ENCODE peak calls at places on chromosomes 1 and 21, in eight cellular contexts. I is cardiac fibroblast; D is brain microvascular endothelial cell; G is RWPE2; M is GM12865; S is tibial nerve; E is ovary; L is CD8-positive, alpha-beta T cell. P is an unnamed sample.

GRCh38 chr1:55640708-55641473 is 425.7 kb upstream of the USP24 start:
- DNase-seq in L (no peak), D (peak; percentile 75), E (peak; percentile 72), S (peak; percentile 32), I (peak; percentile 74), M (peak; percentile 64), G (no peak), P (peak; percentile 11)

GRCh38 chr1:9836632-9836960 is 12.8 kb upstream of the CLSTN1 start:
- DNase-seq in G (no peak), E (no peak), S (no peak), L (no peak), D (no peak), M (no peak), I (no peak), P (no peak)

GRCh38 chr21:44919913-44920693 is 596 bp downstream of the ITGB2 start:
- DNase-seq in D (no peak), L (no peak), M (peak; percentile 27), I (no peak), E (no peak), S (no peak), G (no peak), P (no peak)

GRCh38 chr1:160705176-160705745 is 6.4 kb downstream of the CD48 start:
- DNase-seq in E (no peak), D (no peak), G (no peak), M (peak; percentile 44), I (no peak), S (no peak), L (no peak), P (no peak)

GRCh38 chr1:176854134-176854533 is 310.4 kb downstream of the ASTN1 start:
- DNase-seq in G (no peak), S (no peak), I (no peak), M (no peak), E (no peak), D (no peak), L (no peak), P (no peak)

GRCh38 chr1:185539277-185539943 is 194.8 kb upstream of the HMCN1 start:
- DNase-seq in M (no peak), E (no peak), I (peak; percentile 28), G (no peak), L (no peak), D (no peak), S (no peak), P (no peak)

GRCh38 chr1:102120910-102121309 is 124.2 kb upstream of the OLFM3 start:
- DNase-seq in G (no peak), L (no peak), M (no peak), D (no peak), I (no peak), S (no peak), E (no peak), P (no peak)

GRCh38 chr1:183543619-183544204 is 46.5 kb downstream of the NCF2 start:
- DNase-seq in M (peak; percentile 56), I (peak; percentile 84), G (no peak), D (peak; percentile 66), S (no peak), L (no peak), E (no peak), P (no peak)

GRCh38 chr1:210189426-210189825 is 43.2 kb upstream of the SERTAD4 start:
- DNase-seq in M (no peak), D (no peak), L (no peak), G (no peak), I (no peak), E (no peak), S (no peak), P (no peak)

GRCh38 chr1:204341380-204341779 is 18.3 kb downstream of the PLEKHA6 start:
- DNase-seq in G (no peak), E (no peak), M (no peak), D (no peak), L (no peak), I (peak; percentile 17), S (no peak), P (no peak)

GRCh38 chr1:53043271-53043670 is 18.7 kb upstream of the PODN start:
- DNase-seq in D (no peak), I (peak; percentile 69), E (no peak), S (no peak), L (no peak), G (no peak), M (no peak), P (no peak)

GRCh38 chr1:15153842-15154479 is 414 bp downstream of the TMEM51 start:
- DNase-seq in S (no peak), L (no peak), D (peak; percentile 32), G (no peak), I (peak; percentile 68), M (no peak), E (peak; percentile 81), P (peak; percentile 89)

GRCh38 chr1:9207086-9207485 is 27.5 kb upstream of the H6PD start:
- DNase-seq in D (peak; percentile 90), S (no peak), L (no peak), I (peak; percentile 94), E (no peak), G (no peak), M (peak; percentile 69), P (no peak)

GRCh38 chr1:58975888-58976287 is 192.0 kb upstream of the JUN start:
- DNase-seq in E (no peak), D (no peak), L (no peak), I (no peak), S (no peak), M (no peak), G (no peak), P (no peak)

GRCh38 chr1:102318104-102318806 is 321.5 kb upstream of the OLFM3 start:
- DNase-seq in D (no peak), L (no peak), I (no peak), S (no peak), E (no peak), M (no peak), G (no peak), P (no peak)

GRCh38 chr1:75768021-75768420 is 18.0 kb upstream of the RABGGTB start:
- DNase-seq in D (no peak), S (no peak), E (no peak), M (no peak), L (no peak), I (peak; percentile 24), G (no peak), P (no peak)

GRCh38 chr1:12711421-12712005 is 4.4 kb upstream of the AADACL3 start:
- DNase-seq in M (no peak), D (no peak), I (no peak), E (no peak), G (no peak), S (no peak), L (no peak), P (no peak)

GRCh38 chr1:21523297-21523813 is 14.1 kb downstream of the ALPL start:
- DNase-seq in D (no peak), I (no peak), M (no peak), G (no peak), E (no peak), L (no peak), S (no peak), P (no peak)
- H3K4me3 ChIP-seq in D (no peak overlapping the region), I (no peak overlapping the region), M (no peak overlapping the region), G (no peak overlapping the region), E (no peak overlapping the region), L (no peak overlapping the region), S (no peak overlapping the region), P (no peak overlapping the region)

DNA sequence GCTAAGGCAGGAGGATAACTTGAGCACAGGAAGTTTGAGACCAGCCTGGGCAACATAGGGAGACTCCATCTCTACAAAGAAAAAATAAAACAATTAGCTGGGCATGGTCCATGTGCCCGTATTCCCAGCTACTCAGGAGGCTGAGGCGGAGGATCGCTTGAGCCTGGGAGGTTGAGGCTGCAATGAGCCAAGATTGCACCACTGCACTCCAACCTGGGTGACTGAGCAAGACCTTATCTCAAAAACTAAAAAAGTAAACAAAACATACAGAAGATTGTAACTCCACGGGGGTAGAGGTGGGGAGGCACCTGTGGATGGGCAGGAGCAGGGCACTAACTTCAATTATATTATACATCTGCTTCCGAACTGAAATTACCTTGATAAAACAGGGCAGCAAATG is 4.6 kb downstream of the S100B start:
- DNase-seq in I (no peak), M (no peak), G (no peak), S (no peak), E (no peak), D (no peak), L (no peak), P (no peak)
- TF ChIP-seq CTCF in I (no peak), M (no peak), G (no peak), S (no peak), E (no peak), D (no peak), L (no peak), P (no peak)

GRCh38 chr1:230136453-230137327 is 69.7 kb downstream of the GALNT2 start:
- DNase-seq in S (no peak), I (no peak), L (no peak), E (peak; percentile 44), D (no peak), M (no peak), G (no peak), P (no peak)
- H3K4me3 ChIP-seq in S (no peak overlapping the region), I (no peak overlapping the region), L (no peak overlapping the region), E (no peak overlapping the region), D (no peak overlapping the region), M (no peak overlapping the region), G (no peak overlapping the region), P (no peak overlapping the region)

GRCh38 chr1:43143441-43143888 is 28.6 kb downstream of the EBNA1BP2 start:
- DNase-seq in I (peak; percentile 22), D (no peak), M (peak; percentile 25), L (no peak), G (no peak), E (no peak), S (no peak), P (no peak)
- TF ChIP-seq CTCF in I (peak; percentile 32), D (peak; percentile 62), M (peak; percentile 31), L (no peak), G (peak; percentile 30), E (no peak), S (no peak), P (no peak)

GRCh38 chr1:167003711-167004110 is 14.6 kb downstream of the MAEL start:
- DNase-seq in M (no peak), L (no peak), I (no peak), D (no peak), S (no peak), G (no peak), E (no peak), P (no peak)
- H3K4me3 ChIP-seq in M (no peak overlapping the region), L (no peak overlapping the region), I (no peak overlapping the region), D (no peak overlapping the region), S (no peak overlapping the region), G (no peak overlapping the region), E (no peak overlapping the region), P (no peak overlapping the region)